ENCODE peak calls at places on chromosomes 5 and 9, in eight cellular contexts. P is activated CD8-positive, alpha-beta memory T cell treated with anti-CD3 and anti-CD28 coated beads for 4 hours; K is right cardiac atrium; J is stimulated activated CD8-positive, alpha-beta memory T cell treated with anti-CD3 and anti-CD28 coated beads, Interleukin-12 subunit alpha, Interleukin-12 subunit beta, amount 100 ng/mL, for 4 hours; I is germinal center; O is stomach; D is CD8-positive, alpha-beta memory T cell; G is iris pigment epithelial cell. V is an unnamed sample.

GRCh38 chr9:21096172-21096900 is 18.6 kb upstream of the IFNB1 start:
- DNase-seq in O (no peak), G (peak), J (no peak), P (no peak), D (peak), I (no peak), K (no peak), V (no peak)

GRCh38 chr9:98798254-98798653 is 1.9 kb upstream of the ANKS6 start:
- DNase-seq in P (no peak), J (no peak), K (no peak), O (no peak), D (no peak), I (no peak), G (no peak), V (no peak)

GRCh38 chr9:88933607-88934379 is 57.5 kb upstream of the S1PR3 start:
- DNase-seq in J (no peak), P (no peak), G (no peak), D (no peak), K (no peak), I (no peak), O (no peak), V (no peak)

GRCh38 chr9:27125030-27125429 is 16.0 kb downstream of the TEK start:
- DNase-seq in G (peak), K (peak), I (no peak), P (no peak), J (no peak), O (peak), D (no peak), V (no peak)

GRCh38 chr5:181229996-181230395 is 6.9 kb downstream of the TRIM41 start:
- DNase-seq in O (no peak), K (no peak), D (no peak), G (no peak), P (no peak), J (no peak), I (no peak), V (no peak)

GRCh38 chr5:135944967-135945560 is 9.7 kb downstream of the LECT2 start:
- DNase-seq in O (no peak), I (peak), G (peak), J (no peak), D (no peak), K (no peak), P (no peak), V (no peak)

GRCh38 chr9:84174486-84174885 is 166.1 kb downstream of the SLC28A3 start:
- DNase-seq in J (no peak), D (no peak), G (no peak), K (no peak), P (no peak), I (no peak), O (no peak), V (no peak)

GRCh38 chr5:138702166-138702826 is 50.9 kb upstream of the CTNNA1 start:
- DNase-seq in O (no peak), G (no peak), I (no peak), K (no peak), J (no peak), D (no peak), P (no peak), V (no peak)

GRCh38 chr5:167294861-167295685 is 996.4 kb upstream of the WWC1 start:
- DNase-seq in J (no peak), P (no peak), D (no peak), O (no peak), I (no peak), G (peak), K (no peak), V (no peak)

GRCh38 chr5:151240891-151241290 is 12.1 kb upstream of the GM2A start:
- DNase-seq in I (no peak), D (no peak), J (no peak), G (no peak), K (no peak), P (no peak), O (no peak), V (no peak)

GRCh38 chr5:152193391-152194107 is 211.5 kb downstream of the NMUR2 start:
- DNase-seq in D (no peak), G (no peak), K (no peak), J (no peak), I (no peak), P (no peak), O (no peak), V (no peak)

GRCh38 chr9:93792358-93792757 is 162.8 kb downstream of the BARX1 start:
- DNase-seq in I (no peak), D (no peak), G (no peak), K (no peak), J (no peak), P (no peak), O (no peak), V (no peak)

GRCh38 chr5:102975457-102976182 is 144.3 kb downstream of the GIN1 start:
- DNase-seq in D (no peak), G (peak), K (no peak), O (no peak), I (no peak), P (no peak), J (no peak), V (no peak)

GRCh38 chr5:56908942-56909293 is 478 bp upstream of the SETD9 start:
- DNase-seq in I (no peak), J (no peak), P (no peak), G (no peak), O (no peak), D (no peak), K (peak), V (peak)

GRCh38 chr5:68134033-68134668 is 81.4 kb upstream of the PIK3R1 start:
- DNase-seq in P (no peak), O (no peak), K (no peak), G (peak), D (no peak), J (no peak), I (no peak), V (no peak)

GRCh38 chr5:132839426-132840301 is 9.2 kb upstream of the SHROOM1 start:
- DNase-seq in O (no peak), P (no peak), G (peak), I (no peak), D (no peak), J (no peak), K (no peak), V (no peak)

V was measured in tibial artery.